ENCODE peak calls at places on chromosomes 1 and 21, in nine cellular contexts. One of them, this sample, is unnamed.
A peak's percentile ranks its signal among the peaks of the same experiment; 100 is the strongest.

GRCh38 chr1:181018901-181019681 is 3.6 kb downstream of the STX6 start:
- ATAC-seq in naive B cell: no peak
- ATAC-seq in aorta: no peak
- ATAC-seq in IMR-90: no peak
- ATAC-seq in SK-N-SH treated with all-trans-retinoic acid at 6 μM for 48 hours: no peak
- ATAC-seq in Right ventricle myocardium inferior: no peak
- ATAC-seq in foreskin keratinocyte: no peak
- ATAC-seq in naive thymus-derived CD8-positive, alpha-beta T cell: no peak
- ATAC-seq in RWPE2: no peak
- ATAC-seq in this sample: no peak

GRCh38 chr1:156226116-156226538 is 13.3 kb downstream of the PMF1 start:
- ATAC-seq in foreskin keratinocyte: no peak
- ATAC-seq in naive thymus-derived CD8-positive, alpha-beta T cell: no peak
- ATAC-seq in IMR-90: no peak
- ATAC-seq in aorta: no peak
- ATAC-seq in naive B cell: no peak
- ATAC-seq in RWPE2: no peak
- ATAC-seq in SK-N-SH treated with all-trans-retinoic acid at 6 μM for 48 hours: no peak
- ATAC-seq in Right ventricle myocardium inferior: no peak
- ATAC-seq in this sample: peak; percentile 81

GRCh38 chr1:154014154-154014910 is 23.8 kb downstream of the RPS27 start:
- ATAC-seq in IMR-90: peak; percentile 88
- ATAC-seq in naive B cell: no peak
- ATAC-seq in aorta: no peak
- ATAC-seq in RWPE2: peak; percentile 63
- ATAC-seq in SK-N-SH treated with all-trans-retinoic acid at 6 μM for 48 hours: peak; percentile 71
- ATAC-seq in Right ventricle myocardium inferior: no peak
- ATAC-seq in naive thymus-derived CD8-positive, alpha-beta T cell: no peak
- ATAC-seq in foreskin keratinocyte: peak; percentile 56
- ATAC-seq in this sample: no peak

GRCh38 chr1:245390975-245391374 is 236.2 kb downstream of the KIF26B start:
- ATAC-seq in foreskin keratinocyte: no peak
- ATAC-seq in naive B cell: no peak
- ATAC-seq in Right ventricle myocardium inferior: no peak
- ATAC-seq in aorta: no peak
- ATAC-seq in naive thymus-derived CD8-positive, alpha-beta T cell: no peak
- ATAC-seq in RWPE2: no peak
- ATAC-seq in IMR-90: no peak
- ATAC-seq in SK-N-SH treated with all-trans-retinoic acid at 6 μM for 48 hours: no peak
- ATAC-seq in this sample: no peak

GRCh38 chr1:161702250-161702649 is 4.8 kb upstream of the FCRLA start:
- ATAC-seq in RWPE2: no peak
- ATAC-seq in naive B cell: no peak
- ATAC-seq in aorta: no peak
- ATAC-seq in foreskin keratinocyte: no peak
- ATAC-seq in SK-N-SH treated with all-trans-retinoic acid at 6 μM for 48 hours: no peak
- ATAC-seq in IMR-90: no peak
- ATAC-seq in naive thymus-derived CD8-positive, alpha-beta T cell: no peak
- ATAC-seq in Right ventricle myocardium inferior: no peak
- ATAC-seq in this sample: no peak

GRCh38 chr1:198662821-198663220 is 24.0 kb downstream of the PTPRC start:
- ATAC-seq in RWPE2: no peak
- ATAC-seq in SK-N-SH treated with all-trans-retinoic acid at 6 μM for 48 hours: no peak
- ATAC-seq in Right ventricle myocardium inferior: no peak
- ATAC-seq in aorta: no peak
- ATAC-seq in naive B cell: no peak
- ATAC-seq in IMR-90: no peak
- ATAC-seq in foreskin keratinocyte: no peak
- ATAC-seq in naive thymus-derived CD8-positive, alpha-beta T cell: peak; percentile 12
- ATAC-seq in this sample: no peak

GRCh38 chr1:224490540-224491537 is 56.2 kb upstream of the WDR26 start:
- ATAC-seq in RWPE2: no peak
- ATAC-seq in aorta: no peak
- ATAC-seq in foreskin keratinocyte: no peak
- ATAC-seq in IMR-90: no peak
- ATAC-seq in SK-N-SH treated with all-trans-retinoic acid at 6 μM for 48 hours: no peak
- ATAC-seq in Right ventricle myocardium inferior: no peak
- ATAC-seq in naive thymus-derived CD8-positive, alpha-beta T cell: no peak
- ATAC-seq in naive B cell: no peak
- ATAC-seq in this sample: no peak

GRCh38 chr1:221675880-221676800 is 65.7 kb downstream of the DUSP10 start:
- ATAC-seq in Right ventricle myocardium inferior: no peak
- ATAC-seq in aorta: no peak
- ATAC-seq in IMR-90: no peak
- ATAC-seq in RWPE2: no peak
- ATAC-seq in foreskin keratinocyte: no peak
- ATAC-seq in naive B cell: no peak
- ATAC-seq in SK-N-SH treated with all-trans-retinoic acid at 6 μM for 48 hours: no peak
- ATAC-seq in naive thymus-derived CD8-positive, alpha-beta T cell: no peak
- ATAC-seq in this sample: no peak

GRCh38 chr1:1908506-1908791 is 6.6 kb upstream of the CALML6 start:
- ATAC-seq in RWPE2: peak; percentile 11
- ATAC-seq in IMR-90: peak; percentile 14
- ATAC-seq in Right ventricle myocardium inferior: peak; percentile 9
- ATAC-seq in SK-N-SH treated with all-trans-retinoic acid at 6 μM for 48 hours: peak; percentile 16
- ATAC-seq in foreskin keratinocyte: peak; percentile 6
- ATAC-seq in naive thymus-derived CD8-positive, alpha-beta T cell: no peak
- ATAC-seq in aorta: peak; percentile 8
- ATAC-seq in naive B cell: no peak
- ATAC-seq in this sample: peak; percentile 5

GRCh38 chr1:204463125-204464060 is 31.2 kb downstream of the PIK3C2B start:
- ATAC-seq in SK-N-SH treated with all-trans-retinoic acid at 6 μM for 48 hours: no peak
- ATAC-seq in Right ventricle myocardium inferior: peak; percentile 41
- ATAC-seq in naive B cell: no peak
- ATAC-seq in aorta: peak; percentile 40
- ATAC-seq in IMR-90: no peak
- ATAC-seq in foreskin keratinocyte: no peak
- ATAC-seq in RWPE2: no peak
- ATAC-seq in naive thymus-derived CD8-positive, alpha-beta T cell: no peak
- ATAC-seq in this sample: no peak

GRCh38 chr1:209774592-209774991 is 9.8 kb downstream of the C1orf74 start:
- ATAC-seq in aorta: no peak
- ATAC-seq in naive B cell: peak; percentile 88
- ATAC-seq in SK-N-SH treated with all-trans-retinoic acid at 6 μM for 48 hours: no peak
- ATAC-seq in RWPE2: no peak
- ATAC-seq in Right ventricle myocardium inferior: no peak
- ATAC-seq in IMR-90: no peak
- ATAC-seq in foreskin keratinocyte: no peak
- ATAC-seq in naive thymus-derived CD8-positive, alpha-beta T cell: no peak
- ATAC-seq in this sample: peak; percentile 72

GRCh38 chr1:239952348-239953307 is 139.1 kb upstream of the FMN2 start:
- ATAC-seq in Right ventricle myocardium inferior: no peak
- ATAC-seq in foreskin keratinocyte: no peak
- ATAC-seq in RWPE2: no peak
- ATAC-seq in SK-N-SH treated with all-trans-retinoic acid at 6 μM for 48 hours: peak; percentile 69
- ATAC-seq in naive B cell: no peak
- ATAC-seq in IMR-90: peak; percentile 69
- ATAC-seq in aorta: no peak
- ATAC-seq in naive thymus-derived CD8-positive, alpha-beta T cell: no peak
- ATAC-seq in this sample: no peak

GRCh38 chr1:40808909-40809308 is 25.3 kb downstream of the KCNQ4 start:
- ATAC-seq in naive B cell: peak; percentile 7
- ATAC-seq in IMR-90: no peak
- ATAC-seq in SK-N-SH treated with all-trans-retinoic acid at 6 μM for 48 hours: no peak
- ATAC-seq in RWPE2: no peak
- ATAC-seq in foreskin keratinocyte: no peak
- ATAC-seq in naive thymus-derived CD8-positive, alpha-beta T cell: no peak
- ATAC-seq in aorta: no peak
- ATAC-seq in Right ventricle myocardium inferior: no peak
- ATAC-seq in this sample: peak; percentile 25

GRCh38 chr1:203373002-203373401 is 22.1 kb upstream of the FMOD start:
- ATAC-seq in aorta: no peak
- ATAC-seq in RWPE2: no peak
- ATAC-seq in IMR-90: no peak
- ATAC-seq in foreskin keratinocyte: no peak
- ATAC-seq in naive thymus-derived CD8-positive, alpha-beta T cell: no peak
- ATAC-seq in Right ventricle myocardium inferior: no peak
- ATAC-seq in naive B cell: no peak
- ATAC-seq in SK-N-SH treated with all-trans-retinoic acid at 6 μM for 48 hours: no peak
- ATAC-seq in this sample: no peak

GRCh38 chr21:35525443-35525842 is 476.3 kb upstream of the RUNX1 start:
- ATAC-seq in aorta: no peak
- ATAC-seq in foreskin keratinocyte: peak; percentile 42
- ATAC-seq in IMR-90: no peak
- ATAC-seq in Right ventricle myocardium inferior: no peak
- ATAC-seq in SK-N-SH treated with all-trans-retinoic acid at 6 μM for 48 hours: no peak
- ATAC-seq in naive thymus-derived CD8-positive, alpha-beta T cell: no peak
- ATAC-seq in naive B cell: peak; percentile 85
- ATAC-seq in RWPE2: peak; percentile 83
- ATAC-seq in this sample: peak; percentile 82

GRCh38 chr1:84155517-84155916 is 11.4 kb downstream of the PRKACB start:
- ATAC-seq in RWPE2: no peak
- ATAC-seq in foreskin keratinocyte: no peak
- ATAC-seq in aorta: no peak
- ATAC-seq in Right ventricle myocardium inferior: no peak
- ATAC-seq in SK-N-SH treated with all-trans-retinoic acid at 6 μM for 48 hours: no peak
- ATAC-seq in naive B cell: no peak
- ATAC-seq in naive thymus-derived CD8-positive, alpha-beta T cell: no peak
- ATAC-seq in IMR-90: no peak
- ATAC-seq in this sample: no peak

GRCh38 chr1:247375747-247376146 is 40.2 kb upstream of the NLRP3 start:
- ATAC-seq in foreskin keratinocyte: no peak
- ATAC-seq in SK-N-SH treated with all-trans-retinoic acid at 6 μM for 48 hours: no peak
- ATAC-seq in aorta: no peak
- ATAC-seq in IMR-90: no peak
- ATAC-seq in naive B cell: no peak
- ATAC-seq in Right ventricle myocardium inferior: no peak
- ATAC-seq in RWPE2: no peak
- ATAC-seq in naive thymus-derived CD8-positive, alpha-beta T cell: no peak
- ATAC-seq in this sample: no peak

GRCh38 chr1:240117202-240117769 is 25.6 kb downstream of the FMN2 start:
- ATAC-seq in naive thymus-derived CD8-positive, alpha-beta T cell: no peak
- ATAC-seq in Right ventricle myocardium inferior: no peak
- ATAC-seq in IMR-90: no peak
- ATAC-seq in RWPE2: no peak
- ATAC-seq in aorta: no peak
- ATAC-seq in SK-N-SH treated with all-trans-retinoic acid at 6 μM for 48 hours: no peak
- ATAC-seq in naive B cell: no peak
- ATAC-seq in foreskin keratinocyte: no peak
- ATAC-seq in this sample: no peak

GRCh38 chr1:203453616-203454015 is 22.0 kb upstream of the PRELP start:
- ATAC-seq in RWPE2: no peak
- ATAC-seq in foreskin keratinocyte: no peak
- ATAC-seq in naive B cell: no peak
- ATAC-seq in naive thymus-derived CD8-positive, alpha-beta T cell: no peak
- ATAC-seq in Right ventricle myocardium inferior: no peak
- ATAC-seq in IMR-90: no peak
- ATAC-seq in aorta: no peak
- ATAC-seq in SK-N-SH treated with all-trans-retinoic acid at 6 μM for 48 hours: no peak
- ATAC-seq in this sample: no peak

GRCh38 chr1:151435174-151435573 is 24.1 kb downstream of the POGZ start:
- ATAC-seq in aorta: no peak
- ATAC-seq in naive B cell: no peak
- ATAC-seq in naive thymus-derived CD8-positive, alpha-beta T cell: no peak
- ATAC-seq in Right ventricle myocardium inferior: no peak
- ATAC-seq in RWPE2: peak; percentile 40
- ATAC-seq in SK-N-SH treated with all-trans-retinoic acid at 6 μM for 48 hours: no peak
- ATAC-seq in foreskin keratinocyte: no peak
- ATAC-seq in IMR-90: peak; percentile 77
- ATAC-seq in this sample: no peak

GRCh38 chr1:205505076-205505729 is 734 bp downstream of the CDK18 start:
- ATAC-seq in aorta: peak; percentile 7
- ATAC-seq in Right ventricle myocardium inferior: peak; percentile 7
- ATAC-seq in naive thymus-derived CD8-positive, alpha-beta T cell: peak; percentile 16
- ATAC-seq in naive B cell: no peak
- ATAC-seq in RWPE2: peak; percentile 17
- ATAC-seq in IMR-90: no peak
- ATAC-seq in SK-N-SH treated with all-trans-retinoic acid at 6 μM for 48 hours: no peak
- ATAC-seq in foreskin keratinocyte: peak; percentile 8
- ATAC-seq in this sample: no peak

GRCh38 chr1:89545264-89546038 is 20.8 kb downstream of the LRRC8B start:
- ATAC-seq in naive thymus-derived CD8-positive, alpha-beta T cell: no peak
- ATAC-seq in RWPE2: peak; percentile 24
- ATAC-seq in IMR-90: no peak
- ATAC-seq in naive B cell: no peak
- ATAC-seq in foreskin keratinocyte: peak; percentile 43
- ATAC-seq in aorta: no peak
- ATAC-seq in SK-N-SH treated with all-trans-retinoic acid at 6 μM for 48 hours: peak; percentile 35
- ATAC-seq in Right ventricle myocardium inferior: no peak
- ATAC-seq in this sample: peak; percentile 75

GRCh38 chr1:43524804-43525203 is 5.9 kb upstream of the PTPRF start:
- ATAC-seq in aorta: no peak
- ATAC-seq in naive thymus-derived CD8-positive, alpha-beta T cell: no peak
- ATAC-seq in RWPE2: no peak
- ATAC-seq in Right ventricle myocardium inferior: no peak
- ATAC-seq in foreskin keratinocyte: no peak
- ATAC-seq in SK-N-SH treated with all-trans-retinoic acid at 6 μM for 48 hours: no peak
- ATAC-seq in naive B cell: no peak
- ATAC-seq in IMR-90: no peak
- ATAC-seq in this sample: no peak

GRCh38 chr1:44740179-44740617 is 561 bp downstream of the KIF2C start:
- ATAC-seq in naive thymus-derived CD8-positive, alpha-beta T cell: no peak
- ATAC-seq in RWPE2: peak; percentile 38
- ATAC-seq in foreskin keratinocyte: peak; percentile 6
- ATAC-seq in SK-N-SH treated with all-trans-retinoic acid at 6 μM for 48 hours: peak; percentile 61
- ATAC-seq in naive B cell: no peak
- ATAC-seq in Right ventricle myocardium inferior: no peak
- ATAC-seq in IMR-90: peak; percentile 22
- ATAC-seq in aorta: peak; percentile 4
- ATAC-seq in this sample: no peak

This sample was measured in stimulated activated memory B cell treated with anti-CD40 and anti-IgM and Interleukin-4, amounts not matched to agents 10 μg/mL and 1 μg/mL and 100 μg/mL, for 72 hours.